ENCODE peak calls at places on chromosome 9, in eight cellular contexts. One of them, this sample, is unnamed.

GRCh38 chr9:14924821-14925220 is 14.6 kb upstream of the FREM1 start:
- DNase-seq in A549: no peak
- DNase-seq in cardiac fibroblast: peak
- DNase-seq in AG09319: peak
- DNase-seq in astrocyte of the spinal cord: peak
- DNase-seq in K562: no peak
- DNase-seq in ascending aorta: no peak
- DNase-seq in uterus: no peak
- DNase-seq in this sample: no peak

GRCh38 chr9:88593537-88594185 is 58.7 kb downstream of the NXNL2 start:
- DNase-seq in cardiac fibroblast: peak
- DNase-seq in K562: peak
- DNase-seq in ascending aorta: peak
- DNase-seq in uterus: peak
- DNase-seq in AG09319: no peak
- DNase-seq in astrocyte of the spinal cord: peak
- DNase-seq in A549: peak
- DNase-seq in this sample: peak

GRCh38 chr9:755454-756381 is 85.8 kb upstream of the DMRT1 start:
- DNase-seq in uterus: no peak
- DNase-seq in AG09319: peak
- DNase-seq in astrocyte of the spinal cord: peak
- DNase-seq in K562: no peak
- DNase-seq in ascending aorta: peak
- DNase-seq in cardiac fibroblast: peak
- DNase-seq in A549: no peak
- DNase-seq in this sample: no peak

GRCh38 chr9:110472111-110472510 is 107.4 kb downstream of the SVEP1 start:
- DNase-seq in A549: no peak
- DNase-seq in uterus: no peak
- DNase-seq in cardiac fibroblast: no peak
- DNase-seq in K562: no peak
- DNase-seq in astrocyte of the spinal cord: no peak
- DNase-seq in AG09319: no peak
- DNase-seq in ascending aorta: no peak
- DNase-seq in this sample: no peak

GRCh38 chr9:133387680-133388079 is 11.5 kb downstream of the STKLD1 start:
- DNase-seq in A549: no peak
- DNase-seq in uterus: no peak
- DNase-seq in cardiac fibroblast: no peak
- DNase-seq in ascending aorta: no peak
- DNase-seq in K562: no peak
- DNase-seq in AG09319: no peak
- DNase-seq in astrocyte of the spinal cord: no peak
- DNase-seq in this sample: no peak

GRCh38 chr9:135130266-135130976 is 43.0 kb downstream of the OLFM1 start:
- DNase-seq in A549: no peak
- DNase-seq in astrocyte of the spinal cord: no peak
- DNase-seq in ascending aorta: no peak
- DNase-seq in K562: peak
- DNase-seq in uterus: peak
- DNase-seq in AG09319: no peak
- DNase-seq in cardiac fibroblast: peak
- DNase-seq in this sample: peak

GRCh38 chr9:110932883-110933282 is 105.4 kb downstream of the LPAR1 start:
- DNase-seq in cardiac fibroblast: no peak
- DNase-seq in astrocyte of the spinal cord: no peak
- DNase-seq in A549: no peak
- DNase-seq in ascending aorta: no peak
- DNase-seq in AG09319: no peak
- DNase-seq in K562: no peak
- DNase-seq in uterus: no peak
- DNase-seq in this sample: no peak

GRCh38 chr9:137021979-137022619 is 5.9 kb downstream of the ABCA2 start:
- DNase-seq in K562: peak
- DNase-seq in uterus: no peak
- DNase-seq in cardiac fibroblast: peak
- DNase-seq in A549: peak
- DNase-seq in AG09319: no peak
- DNase-seq in astrocyte of the spinal cord: no peak
- DNase-seq in ascending aorta: no peak
- DNase-seq in this sample: peak

GRCh38 chr9:98971168-98971914 is 27.6 kb downstream of the COL15A1 start:
- DNase-seq in astrocyte of the spinal cord: peak
- DNase-seq in ascending aorta: no peak
- DNase-seq in uterus: peak
- DNase-seq in K562: peak
- DNase-seq in A549: no peak
- DNase-seq in cardiac fibroblast: peak
- DNase-seq in AG09319: no peak
- DNase-seq in this sample: peak

GRCh38 chr9:91197232-91198181 is 164.2 kb downstream of the AUH start:
- DNase-seq in A549: peak
- DNase-seq in K562: peak
- DNase-seq in astrocyte of the spinal cord: peak
- DNase-seq in cardiac fibroblast: peak
- DNase-seq in uterus: peak
- DNase-seq in ascending aorta: peak
- DNase-seq in AG09319: peak
- DNase-seq in this sample: peak

GRCh38 chr9:91724068-91724440 is 226.0 kb downstream of the ROR2 start:
- DNase-seq in K562: no peak
- DNase-seq in cardiac fibroblast: no peak
- DNase-seq in astrocyte of the spinal cord: no peak
- DNase-seq in ascending aorta: peak
- DNase-seq in uterus: no peak
- DNase-seq in AG09319: no peak
- DNase-seq in A549: no peak
- DNase-seq in this sample: no peak

GRCh38 chr9:17881371-17881770 is 302.5 kb downstream of the SH3GL2 start:
- DNase-seq in astrocyte of the spinal cord: no peak
- DNase-seq in cardiac fibroblast: no peak
- DNase-seq in uterus: no peak
- DNase-seq in AG09319: no peak
- DNase-seq in A549: no peak
- DNase-seq in ascending aorta: no peak
- DNase-seq in K562: no peak
- DNase-seq in this sample: no peak

GRCh38 chr9:116193636-116194035 is 40.0 kb downstream of the PAPPA start:
- DNase-seq in uterus: no peak
- DNase-seq in ascending aorta: no peak
- DNase-seq in astrocyte of the spinal cord: peak
- DNase-seq in A549: no peak
- DNase-seq in cardiac fibroblast: peak
- DNase-seq in K562: no peak
- DNase-seq in AG09319: no peak
- DNase-seq in this sample: no peak

GRCh38 chr9:134951461-134951860 is 33.7 kb upstream of the FCN1 start:
- DNase-seq in K562: no peak
- DNase-seq in cardiac fibroblast: no peak
- DNase-seq in ascending aorta: peak
- DNase-seq in A549: no peak
- DNase-seq in astrocyte of the spinal cord: no peak
- DNase-seq in AG09319: no peak
- DNase-seq in uterus: no peak
- DNase-seq in this sample: no peak

GRCh38 chr9:77678136-77678535 is 30.0 kb upstream of the GNA14 start:
- DNase-seq in uterus: peak
- DNase-seq in K562: no peak
- DNase-seq in cardiac fibroblast: no peak
- DNase-seq in A549: no peak
- DNase-seq in astrocyte of the spinal cord: no peak
- DNase-seq in AG09319: no peak
- DNase-seq in ascending aorta: no peak
- DNase-seq in this sample: no peak

GRCh38 chr9:108383801-108384200 is 472.0 kb downstream of the ACTL7B start:
- DNase-seq in ascending aorta: no peak
- DNase-seq in K562: no peak
- DNase-seq in uterus: no peak
- DNase-seq in AG09319: no peak
- DNase-seq in cardiac fibroblast: no peak
- DNase-seq in A549: no peak
- DNase-seq in astrocyte of the spinal cord: no peak
- DNase-seq in this sample: no peak

GRCh38 chr9:135516132-135516860 is 4.9 kb upstream of the LCN1 start:
- DNase-seq in ascending aorta: no peak
- DNase-seq in K562: no peak
- DNase-seq in uterus: no peak
- DNase-seq in astrocyte of the spinal cord: no peak
- DNase-seq in A549: no peak
- DNase-seq in cardiac fibroblast: peak
- DNase-seq in AG09319: no peak
- DNase-seq in this sample: no peak

GRCh38 chr9:87732344-87732743 is 6.4 kb downstream of the CTSL start:
- DNase-seq in K562: no peak
- DNase-seq in cardiac fibroblast: no peak
- DNase-seq in astrocyte of the spinal cord: no peak
- DNase-seq in ascending aorta: no peak
- DNase-seq in A549: no peak
- DNase-seq in AG09319: no peak
- DNase-seq in uterus: no peak
- DNase-seq in this sample: no peak

GRCh38 chr9:3151672-3152576 is 308.0 kb upstream of the PUM3 start:
- DNase-seq in astrocyte of the spinal cord: no peak
- DNase-seq in A549: no peak
- DNase-seq in cardiac fibroblast: no peak
- DNase-seq in K562: no peak
- DNase-seq in uterus: no peak
- DNase-seq in ascending aorta: no peak
- DNase-seq in AG09319: no peak
- DNase-seq in this sample: no peak

GRCh38 chr9:86792136-86792535 is 155.2 kb downstream of the GAS1 start:
- DNase-seq in A549: no peak
- DNase-seq in AG09319: no peak
- DNase-seq in cardiac fibroblast: no peak
- DNase-seq in astrocyte of the spinal cord: peak
- DNase-seq in uterus: no peak
- DNase-seq in ascending aorta: no peak
- DNase-seq in K562: no peak
- DNase-seq in this sample: peak

DNA sequence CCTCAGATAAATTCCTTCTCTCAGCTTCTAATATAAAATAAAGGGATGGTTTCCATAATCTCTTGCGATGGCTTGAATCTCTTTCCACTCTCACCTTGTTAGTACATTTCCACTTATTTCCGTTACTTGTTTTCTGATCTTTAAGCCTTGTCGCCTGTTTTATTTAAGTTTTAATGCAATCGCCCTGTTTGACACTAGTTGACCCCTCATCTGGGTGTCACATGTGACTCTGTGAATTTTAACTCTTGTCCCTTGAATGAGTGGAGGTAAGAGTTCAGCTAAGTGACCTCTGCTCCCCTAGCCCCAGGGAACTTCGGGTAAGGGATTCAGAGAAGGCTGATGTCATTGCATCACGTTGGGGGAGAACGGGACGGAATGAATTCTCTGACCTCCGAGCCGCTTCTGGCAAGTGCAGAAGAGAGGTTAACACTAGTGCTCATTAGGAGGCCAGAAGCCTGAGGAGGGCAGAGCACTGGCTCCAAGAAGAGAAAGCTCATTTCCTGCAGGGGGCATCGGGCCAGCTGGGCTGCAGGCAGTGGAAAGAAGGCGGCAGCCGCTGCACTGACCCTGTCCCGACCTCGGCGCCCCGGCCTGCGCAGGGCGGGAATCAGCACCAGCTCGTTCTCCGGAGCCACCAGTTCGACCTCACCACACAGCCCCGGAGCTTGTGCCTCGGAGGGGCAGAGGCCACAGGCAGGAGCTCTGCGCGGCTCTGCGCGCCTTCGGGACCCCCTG is 569 bp downstream of the HINT2 start:
- DNase-seq in astrocyte of the spinal cord: peak
- DNase-seq in K562: peak
- DNase-seq in AG09319: no peak
- DNase-seq in uterus: peak
- DNase-seq in A549: peak
- DNase-seq in cardiac fibroblast: peak
- DNase-seq in ascending aorta: peak
- DNase-seq in this sample: peak
- TF ChIP-seq CTCF in astrocyte of the spinal cord: peak
- TF ChIP-seq CTCF in K562: peak
- TF ChIP-seq CTCF in AG09319: peak
- TF ChIP-seq CTCF in uterus: no peak
- TF ChIP-seq CTCF in A549: peak
- TF ChIP-seq CTCF in cardiac fibroblast: peak
- TF ChIP-seq CTCF in ascending aorta: peak
- TF ChIP-seq CTCF in this sample: peak

GRCh38 chr9:34646211-34647083 is at the start of gene GALT:
- DNase-seq in A549: peak
- DNase-seq in AG09319: peak
- DNase-seq in K562: peak
- DNase-seq in uterus: peak
- DNase-seq in astrocyte of the spinal cord: peak
- DNase-seq in ascending aorta: peak
- DNase-seq in cardiac fibroblast: peak
- DNase-seq in this sample: peak
- TF ChIP-seq CTCF in A549: peak
- TF ChIP-seq CTCF in AG09319: peak
- TF ChIP-seq CTCF in K562: peak
- TF ChIP-seq CTCF in uterus: peak
- TF ChIP-seq CTCF in astrocyte of the spinal cord: peak
- TF ChIP-seq CTCF in ascending aorta: peak
- TF ChIP-seq CTCF in cardiac fibroblast: peak
- TF ChIP-seq CTCF in this sample: no peak

GRCh38 chr9:107342762-107343161 is 59.7 kb downstream of the RAD23B start:
- DNase-seq in cardiac fibroblast: no peak
- DNase-seq in K562: no peak
- DNase-seq in astrocyte of the spinal cord: no peak
- DNase-seq in AG09319: no peak
- DNase-seq in uterus: no peak
- DNase-seq in A549: no peak
- DNase-seq in ascending aorta: no peak
- DNase-seq in this sample: no peak
- TF ChIP-seq CTCF in cardiac fibroblast: no peak
- TF ChIP-seq CTCF in K562: no peak
- TF ChIP-seq CTCF in astrocyte of the spinal cord: no peak
- TF ChIP-seq CTCF in AG09319: no peak
- TF ChIP-seq CTCF in uterus: no peak
- TF ChIP-seq CTCF in A549: no peak
- TF ChIP-seq CTCF in ascending aorta: no peak
- TF ChIP-seq CTCF in this sample: no peak

DNA sequence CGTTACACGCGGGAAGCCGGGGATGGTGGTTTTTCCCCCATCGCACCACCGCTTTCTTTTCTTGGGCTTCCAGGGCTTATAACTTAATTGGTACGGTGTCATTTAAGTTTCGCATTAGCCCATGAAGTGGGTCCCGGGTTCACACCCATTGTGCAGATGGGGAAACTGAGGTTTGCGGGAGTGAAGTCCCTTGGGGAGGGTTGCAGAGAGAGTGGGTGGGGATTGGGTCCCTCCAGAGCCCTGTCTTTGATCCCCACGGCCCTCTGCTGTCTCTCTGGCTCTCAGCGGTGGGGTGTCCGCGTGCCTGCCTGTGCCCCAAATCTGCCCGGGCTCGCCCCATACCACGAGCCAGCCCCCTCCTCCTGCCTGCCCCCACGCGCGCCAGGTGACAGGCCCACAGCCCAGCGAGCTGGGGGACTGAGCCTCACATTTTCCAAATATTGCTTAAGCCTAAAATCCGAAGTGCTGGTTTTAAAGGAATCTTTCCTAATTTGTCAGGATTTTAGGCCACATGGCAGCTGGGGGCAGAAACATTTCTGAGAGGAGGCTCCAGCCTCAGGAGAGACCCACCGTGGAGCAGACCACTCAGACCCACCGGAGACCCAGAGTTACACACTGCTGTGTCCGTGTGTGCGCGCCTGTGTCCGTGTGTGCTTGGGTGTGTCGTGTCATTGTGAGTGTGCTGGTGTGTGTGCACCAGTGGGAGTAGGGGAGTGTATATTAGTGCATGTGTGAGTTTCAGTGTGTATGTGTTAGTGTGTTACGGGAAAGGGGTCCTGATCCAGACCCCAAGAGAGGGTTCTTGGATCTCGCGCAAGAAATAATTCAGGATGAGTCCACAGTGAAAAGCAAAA is 159.5 kb upstream of the IER5L start:
- DNase-seq in K562: no peak
- DNase-seq in cardiac fibroblast: no peak
- DNase-seq in uterus: peak
- DNase-seq in AG09319: no peak
- DNase-seq in A549: no peak
- DNase-seq in ascending aorta: no peak
- DNase-seq in astrocyte of the spinal cord: no peak
- DNase-seq in this sample: no peak
- TF ChIP-seq CTCF in K562: no peak
- TF ChIP-seq CTCF in cardiac fibroblast: no peak
- TF ChIP-seq CTCF in uterus: no peak
- TF ChIP-seq CTCF in AG09319: no peak
- TF ChIP-seq CTCF in A549: no peak
- TF ChIP-seq CTCF in ascending aorta: no peak
- TF ChIP-seq CTCF in astrocyte of the spinal cord: no peak
- TF ChIP-seq CTCF in this sample: no peak

This sample was measured in Calu3.